ENCODE peak calls at places on chromosome 2, in four cellular contexts. H is fibroblast of pulmonary artery, N is epithelial cell of esophagus, X is fibroblast of lung. E is an unnamed sample.

GRCh38 chr2:74548285-74548918 is 5.3 kb downstream of the LOXL3 start:
- DNase-seq in H (no peak), N (no peak), X (no peak), E (no peak)

GRCh38 chr2:66523990-66524389 is 89.1 kb downstream of the MEIS1 start:
- DNase-seq in X (no peak), N (peak; percentile 35), H (no peak), E (no peak)

GRCh38 chr2:55865095-55865835 is 58.3 kb downstream of the EFEMP1 start:
- DNase-seq in X (no peak), N (peak; percentile 35), H (peak; percentile 47), E (no peak)

GRCh38 chr2:66301073-66301766 is 133.7 kb upstream of the MEIS1 start:
- DNase-seq in X (peak; percentile 60), N (peak; percentile 29), H (peak; percentile 16), E (no peak)

GRCh38 chr2:23828256-23828980 is 98.5 kb downstream of the ATAD2B start:
- DNase-seq in X (no peak), H (peak; percentile 54), N (peak; percentile 6), E (peak; percentile 15)

GRCh38 chr2:160353166-160353565 is 140.4 kb downstream of the RBMS1 start:
- DNase-seq in X (no peak), N (peak; percentile 54), H (no peak), E (no peak)

GRCh38 chr2:43106767-43107527 is 119.5 kb downstream of the ZFP36L2 start:
- DNase-seq in N (no peak), H (no peak), X (peak; percentile 18), E (peak; percentile 36)

GRCh38 chr2:128504242-128505149 is 185.8 kb upstream of the HS6ST1 start:
- DNase-seq in N (no peak), X (no peak), H (no peak), E (no peak)

GRCh38 chr2:14492920-14493503 is 139.5 kb upstream of the LRATD1 start:
- DNase-seq in N (peak; percentile 96), H (peak; percentile 16), X (peak; percentile 85), E (peak; percentile 85)

GRCh38 chr2:190506666-190507065 is 27.9 kb downstream of the NEMP2 start:
- DNase-seq in X (no peak), H (no peak), N (no peak), E (no peak)

GRCh38 chr2:241853651-241854341 is 4.9 kb downstream of the PDCD1 start:
- DNase-seq in N (no peak), X (no peak), H (no peak), E (peak; percentile 29)

GRCh38 chr2:232043966-232044365 is 82.5 kb downstream of the DIS3L2 start:
- DNase-seq in X (no peak), H (no peak), N (no peak), E (no peak)

GRCh38 chr2:25227576-25227975 is 59.2 kb upstream of the POMC start:
- DNase-seq in X (no peak), H (no peak), N (no peak), E (no peak)

GRCh38 chr2:238449909-238450417 is 23.2 kb downstream of the ASB1 start:
- DNase-seq in N (no peak), X (peak; percentile 66), H (peak; percentile 71), E (no peak)

GRCh38 chr2:203097735-203098134 is 83.1 kb downstream of the NBEAL1 start:
- DNase-seq in N (peak; percentile 13), H (peak; percentile 39), X (no peak), E (no peak)

GRCh38 chr2:206642075-206643025 is at the start of gene FAM237A:
- DNase-seq in X (peak; percentile 73), H (peak; percentile 80), N (peak; percentile 77), E (peak; percentile 61)

GRCh38 chr2:42859006-42859552 is 66.7 kb upstream of the HAAO start:
- DNase-seq in X (peak; percentile 88), H (peak; percentile 90), N (peak; percentile 73), E (peak; percentile 73)

GRCh38 chr2:178912416-178913056 is 105.3 kb upstream of the TTN start:
- DNase-seq in X (peak; percentile 59), H (peak; percentile 25), N (peak; percentile 58), E (peak; percentile 82)

GRCh38 chr2:62197017-62197586 is 1.2 kb downstream of the B3GNT2 start:
- DNase-seq in H (no peak), N (peak; percentile 20), X (no peak), E (no peak)

GRCh38 chr2:139617747-139618146 is 837.6 kb upstream of the NXPH2 start:
- DNase-seq in N (no peak), X (no peak), H (no peak), E (no peak)

GRCh38 chr2:233867993-233868532 is at the start of gene MSL3B:
- DNase-seq in H (peak; percentile 65), X (peak; percentile 66), N (peak; percentile 55), E (no peak)

GRCh38 chr2:176176233-176176632 is 12.2 kb upstream of the HOXD1 start:
- DNase-seq in X (no peak), H (no peak), N (no peak), E (no peak)

GRCh38 chr2:84458436-84459027 is 548 bp downstream of the SUCLG1 start:
- DNase-seq in X (peak; percentile 10), N (peak; percentile 20), H (no peak), E (peak; percentile 9)